ENCODE peak calls at places on chromosome 15, in seven cellular contexts. One of them, this sample, is unnamed.

GRCh38 chr15:51267714-51268105 is 70.7 kb downstream of the CYP19A1 start:
- DNase-seq in BJ: no peak
- DNase-seq in stimulated activated CD4-positive, alpha-beta T cell treated with anti-CD3 and anti-CD28 coated beads, Interleukin-12 subunit alpha, Interleukin-12 subunit beta, amount 100 ng/mL, for 48 hours: no peak
- DNase-seq in DMS 273 treated with DMSO at 0.1 percent for 48 hours: no peak
- DNase-seq in NAMALWA: no peak
- DNase-seq in germinal center: no peak
- DNase-seq in cerebellum: no peak
- DNase-seq in this sample: no peak

GRCh38 chr15:72231847-72232461 is 964 bp upstream of the PKM start:
- DNase-seq in NAMALWA: peak; percentile 74
- DNase-seq in BJ: no peak
- DNase-seq in DMS 273 treated with DMSO at 0.1 percent for 48 hours: peak; percentile 77
- DNase-seq in cerebellum: peak; percentile 26
- DNase-seq in germinal center: peak; percentile 32
- DNase-seq in stimulated activated CD4-positive, alpha-beta T cell treated with anti-CD3 and anti-CD28 coated beads, Interleukin-12 subunit alpha, Interleukin-12 subunit beta, amount 100 ng/mL, for 48 hours: no peak
- DNase-seq in this sample: peak; percentile 52

GRCh38 chr15:73679964-73680363 is 4.2 kb upstream of the CD276 start:
- DNase-seq in BJ: no peak
- DNase-seq in cerebellum: no peak
- DNase-seq in NAMALWA: no peak
- DNase-seq in DMS 273 treated with DMSO at 0.1 percent for 48 hours: no peak
- DNase-seq in stimulated activated CD4-positive, alpha-beta T cell treated with anti-CD3 and anti-CD28 coated beads, Interleukin-12 subunit alpha, Interleukin-12 subunit beta, amount 100 ng/mL, for 48 hours: no peak
- DNase-seq in germinal center: no peak
- DNase-seq in this sample: no peak

GRCh38 chr15:65326109-65326508 is 21.6 kb downstream of the RNU5B-1 start:
- DNase-seq in DMS 273 treated with DMSO at 0.1 percent for 48 hours: no peak
- DNase-seq in BJ: no peak
- DNase-seq in cerebellum: peak; percentile 56
- DNase-seq in stimulated activated CD4-positive, alpha-beta T cell treated with anti-CD3 and anti-CD28 coated beads, Interleukin-12 subunit alpha, Interleukin-12 subunit beta, amount 100 ng/mL, for 48 hours: no peak
- DNase-seq in germinal center: no peak
- DNase-seq in NAMALWA: no peak
- DNase-seq in this sample: no peak

GRCh38 chr15:31325432-31325975 is 1.1 kb upstream of the KLF13 start:
- DNase-seq in NAMALWA: peak; percentile 59
- DNase-seq in DMS 273 treated with DMSO at 0.1 percent for 48 hours: no peak
- DNase-seq in stimulated activated CD4-positive, alpha-beta T cell treated with anti-CD3 and anti-CD28 coated beads, Interleukin-12 subunit alpha, Interleukin-12 subunit beta, amount 100 ng/mL, for 48 hours: peak; percentile 32
- DNase-seq in cerebellum: no peak
- DNase-seq in germinal center: peak; percentile 61
- DNase-seq in BJ: no peak
- DNase-seq in this sample: no peak

GRCh38 chr15:31042731-31043130 is 51.3 kb upstream of the MTMR10 start:
- DNase-seq in NAMALWA: no peak
- DNase-seq in BJ: peak; percentile 42
- DNase-seq in germinal center: no peak
- DNase-seq in stimulated activated CD4-positive, alpha-beta T cell treated with anti-CD3 and anti-CD28 coated beads, Interleukin-12 subunit alpha, Interleukin-12 subunit beta, amount 100 ng/mL, for 48 hours: no peak
- DNase-seq in cerebellum: no peak
- DNase-seq in DMS 273 treated with DMSO at 0.1 percent for 48 hours: no peak
- DNase-seq in this sample: no peak

GRCh38 chr15:85404922-85405293 is 24.5 kb downstream of the AKAP13 start:
- DNase-seq in stimulated activated CD4-positive, alpha-beta T cell treated with anti-CD3 and anti-CD28 coated beads, Interleukin-12 subunit alpha, Interleukin-12 subunit beta, amount 100 ng/mL, for 48 hours: no peak
- DNase-seq in NAMALWA: peak; percentile 30
- DNase-seq in cerebellum: no peak
- DNase-seq in BJ: no peak
- DNase-seq in DMS 273 treated with DMSO at 0.1 percent for 48 hours: no peak
- DNase-seq in germinal center: no peak
- DNase-seq in this sample: no peak

GRCh38 chr15:71145648-71146047 is 30.4 kb downstream of the THSD4 start:
- DNase-seq in stimulated activated CD4-positive, alpha-beta T cell treated with anti-CD3 and anti-CD28 coated beads, Interleukin-12 subunit alpha, Interleukin-12 subunit beta, amount 100 ng/mL, for 48 hours: no peak
- DNase-seq in DMS 273 treated with DMSO at 0.1 percent for 48 hours: no peak
- DNase-seq in BJ: no peak
- DNase-seq in cerebellum: no peak
- DNase-seq in NAMALWA: no peak
- DNase-seq in germinal center: no peak
- DNase-seq in this sample: no peak

GRCh38 chr15:80999623-81000036 is 1.1 kb upstream of the TLNRD1 start:
- DNase-seq in stimulated activated CD4-positive, alpha-beta T cell treated with anti-CD3 and anti-CD28 coated beads, Interleukin-12 subunit alpha, Interleukin-12 subunit beta, amount 100 ng/mL, for 48 hours: peak; percentile 50
- DNase-seq in BJ: no peak
- DNase-seq in DMS 273 treated with DMSO at 0.1 percent for 48 hours: no peak
- DNase-seq in cerebellum: no peak
- DNase-seq in NAMALWA: peak; percentile 34
- DNase-seq in germinal center: peak; percentile 21
- DNase-seq in this sample: no peak

GRCh38 chr15:44726136-44726535 is 10.2 kb upstream of the TRIM69 start:
- DNase-seq in NAMALWA: peak; percentile 76
- DNase-seq in germinal center: peak; percentile 20
- DNase-seq in DMS 273 treated with DMSO at 0.1 percent for 48 hours: no peak
- DNase-seq in cerebellum: no peak
- DNase-seq in BJ: no peak
- DNase-seq in stimulated activated CD4-positive, alpha-beta T cell treated with anti-CD3 and anti-CD28 coated beads, Interleukin-12 subunit alpha, Interleukin-12 subunit beta, amount 100 ng/mL, for 48 hours: no peak
- DNase-seq in this sample: no peak

GRCh38 chr15:47985568-47985967 is 135.2 kb upstream of the SLC24A5 start:
- DNase-seq in stimulated activated CD4-positive, alpha-beta T cell treated with anti-CD3 and anti-CD28 coated beads, Interleukin-12 subunit alpha, Interleukin-12 subunit beta, amount 100 ng/mL, for 48 hours: no peak
- DNase-seq in germinal center: no peak
- DNase-seq in cerebellum: no peak
- DNase-seq in NAMALWA: no peak
- DNase-seq in DMS 273 treated with DMSO at 0.1 percent for 48 hours: no peak
- DNase-seq in BJ: no peak
- DNase-seq in this sample: no peak

GRCh38 chr15:60392986-60393811 is 4.6 kb downstream of the ANXA2 start:
- DNase-seq in BJ: peak; percentile 98
- DNase-seq in cerebellum: no peak
- DNase-seq in stimulated activated CD4-positive, alpha-beta T cell treated with anti-CD3 and anti-CD28 coated beads, Interleukin-12 subunit alpha, Interleukin-12 subunit beta, amount 100 ng/mL, for 48 hours: no peak
- DNase-seq in NAMALWA: no peak
- DNase-seq in DMS 273 treated with DMSO at 0.1 percent for 48 hours: peak; percentile 49
- DNase-seq in germinal center: no peak
- DNase-seq in this sample: peak; percentile 83

GRCh38 chr15:95760508-95760907 is 570.0 kb upstream of the NR2F2 start:
- DNase-seq in stimulated activated CD4-positive, alpha-beta T cell treated with anti-CD3 and anti-CD28 coated beads, Interleukin-12 subunit alpha, Interleukin-12 subunit beta, amount 100 ng/mL, for 48 hours: no peak
- DNase-seq in BJ: no peak
- DNase-seq in cerebellum: no peak
- DNase-seq in NAMALWA: no peak
- DNase-seq in DMS 273 treated with DMSO at 0.1 percent for 48 hours: no peak
- DNase-seq in germinal center: no peak
- DNase-seq in this sample: peak; percentile 35